ENCODE peak calls at places on chromosomes 16 and 17, in four cellular contexts. T is GM12891, M is sciatic nerve, S is Ammon's horn. F is an unnamed sample.

GRCh38 chr16:57590654-57591085 is 37.8 kb upstream of the ADGRG1 start:
- DNase-seq in T (no peak), M (no peak), S (no peak), F (peak; percentile 86)

GRCh38 chr17:32742686-32743538 is 134.0 kb downstream of the MYO1D start:
- DNase-seq in T (no peak), M (no peak), S (peak; percentile 42), F (no peak)

GRCh38 chr17:76550712-76551615 is 11.1 kb downstream of the PRCD start:
- DNase-seq in T (no peak), M (no peak), S (no peak), F (peak; percentile 64)

GRCh38 chr17:45117848-45118646 is 14.3 kb downstream of the PLCD3 start:
- DNase-seq in T (no peak), M (no peak), S (no peak), F (no peak)

GRCh38 chr17:75778861-75779249 is 5.8 kb upstream of the UNK start:
- DNase-seq in T (no peak), M (peak; percentile 83), S (no peak), F (no peak)

GRCh38 chr17:30524847-30525246 is 47.6 kb downstream of the GOSR1 start:
- DNase-seq in T (no peak), M (no peak), S (no peak), F (peak; percentile 44)

GRCh38 chr16:53511084-53511402 is 8.0 kb upstream of the AKTIP start:
- DNase-seq in T (no peak), M (no peak), S (no peak), F (no peak)

GRCh38 chr17:78114831-78115723 is 13.5 kb downstream of the TMC6 start:
- DNase-seq in T (no peak), M (peak; percentile 58), S (peak; percentile 97), F (no peak)

GRCh38 chr17:37028040-37028439 is 79.3 kb downstream of the AATF start:
- DNase-seq in T (no peak), M (no peak), S (no peak), F (no peak)

GRCh38 chr16:10738231-10739077 is 5.2 kb upstream of the NUBP1 start:
- DNase-seq in T (peak; percentile 37), M (peak; percentile 69), S (peak; percentile 84), F (peak; percentile 79)

GRCh38 chr16:25126820-25127232 is 15.3 kb downstream of the LCMT1 start:
- DNase-seq in T (no peak), M (no peak), S (no peak), F (peak; percentile 88)

GRCh38 chr17:28119049-28119448 is 76.6 kb downstream of the NLK start:
- DNase-seq in T (no peak), M (no peak), S (peak; percentile 43), F (no peak)

GRCh38 chr16:14405611-14406537 is 224.2 kb downstream of the PARN start:
- DNase-seq in T (peak; percentile 53), M (no peak), S (no peak), F (peak; percentile 61)

GRCh38 chr17:42679001-42679491 is 2.3 kb upstream of the PLEKHH3 start:
- DNase-seq in T (no peak), M (no peak), S (no peak), F (peak; percentile 70)

GRCh38 chr17:67359960-67360817 is 6.2 kb downstream of the PSMD12 start:
- DNase-seq in T (peak; percentile 30), M (no peak), S (no peak), F (peak; percentile 53)

GRCh38 chr16:89466920-89467319 is 23.4 kb downstream of the ANKRD11 start:
- DNase-seq in T (no peak), M (no peak), S (no peak), F (no peak)

GRCh38 chr16:78045865-78046581 is 23.7 kb downstream of the CLEC3A start:
- DNase-seq in T (peak; percentile 25), M (peak; percentile 71), S (peak; percentile 61), F (peak; percentile 71)

GRCh38 chr17:41178341-41178740 is 320 bp upstream of the KRTAP4-2 start:
- DNase-seq in T (no peak), M (no peak), S (peak; percentile 25), F (peak; percentile 90)

GRCh38 chr17:74199306-74200092 is 4.0 kb upstream of the RPL38 start:
- DNase-seq in T (peak; percentile 75), M (peak; percentile 73), S (peak; percentile 74), F (peak; percentile 74)

GRCh38 chr16:85569615-85570212 is 43.4 kb upstream of the GSE1 start:
- DNase-seq in T (peak; percentile 93), M (no peak), S (no peak), F (peak; percentile 47)

GRCh38 chr17:57553991-57554825 is 190.9 kb downstream of the CCDC182 start:
- DNase-seq in T (no peak), M (no peak), S (no peak), F (no peak)

GRCh38 chr17:35817196-35817595 is 7.9 kb downstream of the TAF15 start:
- DNase-seq in T (no peak), M (no peak), S (no peak), F (no peak)

GRCh38 chr17:43909537-43910231 is 2.3 kb upstream of the MPP2 start:
- DNase-seq in T (no peak), M (no peak), S (peak; percentile 63), F (no peak)

GRCh38 chr17:80942360-80943345 is 49.0 kb upstream of the CHMP6 start:
- DNase-seq in T (no peak), M (peak; percentile 95), S (peak; percentile 85), F (peak; percentile 89)

GRCh38 chr16:88939814-88940195 is 37.2 kb downstream of the CBFA2T3 start:
- DNase-seq in T (no peak), M (no peak), S (no peak), F (no peak)

GRCh38 chr16:54926166-54926838 is 4.4 kb upstream of the IRX5 start:
- DNase-seq in T (no peak), M (no peak), S (no peak), F (peak; percentile 87)

GRCh38 chr17:81523139-81524062 is 4.8 kb upstream of the FSCN2 start:
- DNase-seq in T (no peak), M (no peak), S (peak; percentile 76), F (peak; percentile 89)

GRCh38 chr16:77690416-77690815 is 31.9 kb upstream of the NUDT7 start:
- DNase-seq in T (no peak), M (no peak), S (peak; percentile 71), F (no peak)

GRCh38 chr16:11405331-11406176 is 60.3 kb downstream of the RMI2 start:
- DNase-seq in T (no peak), M (no peak), S (no peak), F (peak; percentile 39)

GRCh38 chr17:43070872-43071271 is 45.8 kb downstream of the RND2 start:
- DNase-seq in T (no peak), M (no peak), S (no peak), F (no peak)

GRCh38 chr17:71335212-71335611 is 785.6 kb upstream of the SOX9 start:
- DNase-seq in T (no peak), M (no peak), S (no peak), F (peak; percentile 23)